ENCODE peak calls at places on chromosomes 6 and 20, in seven cellular contexts. A is stimulated activated CD8-positive, alpha-beta memory T cell treated with anti-CD3 and anti-CD28 coated beads, Interleukin-12 subunit alpha, Interleukin-12 subunit beta, amount 100 ng/mL, for 4 hours; G is GF-D8; V is AG20443; F is ACHN; B is NCI-H1694 treated with DMSO at 0.1 percent for 48 hours; I is right atrium auricular region. M is an unnamed sample.

GRCh38 chr20:32622585-32623468 is 37.7 kb upstream of the NOL4L start:
- DNase-seq in A (no peak), G (no peak), V (no peak), F (no peak), B (no peak), I (no peak), M (no peak)

GRCh38 chr6:157861814-157862213 is 38.8 kb downstream of the SNX9 start:
- DNase-seq in A (no peak), G (no peak), V (peak; percentile 29), F (peak; percentile 33), B (no peak), I (no peak), M (no peak)

GRCh38 chr6:39266375-39266774 is 37.1 kb upstream of the KCNK5 start:
- DNase-seq in A (no peak), G (no peak), V (no peak), F (no peak), B (no peak), I (no peak), M (no peak)

GRCh38 chr6:107730106-107730505 is 94.0 kb downstream of the SCML4 start:
- DNase-seq in A (no peak), G (no peak), V (no peak), F (no peak), B (no peak), I (no peak), M (no peak)

GRCh38 chr6:84524636-84525035 is 239.8 kb downstream of the TBX18 start:
- DNase-seq in A (no peak), G (no peak), V (no peak), F (no peak), B (no peak), I (no peak), M (no peak)

GRCh38 chr6:73817238-73817637 is 121.2 kb downstream of the CD109 start:
- DNase-seq in A (no peak), G (no peak), V (no peak), F (no peak), B (peak; percentile 27), I (no peak), M (no peak)

GRCh38 chr20:24207803-24208300 is 219.3 kb upstream of the GGTLC1 start:
- DNase-seq in A (no peak), G (no peak), V (no peak), F (no peak), B (no peak), I (no peak), M (no peak)

GRCh38 chr6:11042750-11043551 is 1.2 kb downstream of the ELOVL2 start:
- DNase-seq in A (no peak), G (no peak), V (no peak), F (peak; percentile 66), B (peak; percentile 64), I (no peak), M (peak; percentile 23)

GRCh38 chr20:1185781-1186334 is 1.1 kb upstream of the TMEM74B start:
- DNase-seq in A (no peak), G (peak; percentile 1), V (peak; percentile 78), F (peak; percentile 61), B (no peak), I (no peak), M (peak; percentile 22)

GRCh38 chr20:59207742-59208357 is 44.2 kb downstream of the ZNF831 start:
- DNase-seq in A (peak; percentile 53), G (no peak), V (no peak), F (peak; percentile 44), B (peak; percentile 32), I (peak; percentile 28), M (no peak)

GRCh38 chr6:31815025-31815838 is at the start of the genes HSPA1A and HSPA1L:
- DNase-seq in A (peak; percentile 57), G (peak; percentile 91), V (peak; percentile 92), F (peak; percentile 95), B (peak; percentile 68), I (peak; percentile 98), M (peak; percentile 98)

GRCh38 chr6:159758031-159759001 is 3.5 kb upstream of the ACAT2 start:
- DNase-seq in A (no peak), G (no peak), V (peak; percentile 22), F (peak; percentile 63), B (no peak), I (no peak), M (peak; percentile 78)

GRCh38 chr20:49344975-49345374 is 67.1 kb upstream of the ZNFX1 start:
- DNase-seq in A (no peak), G (no peak), V (peak; percentile 95), F (peak; percentile 90), B (peak; percentile 74), I (peak; percentile 78), M (peak; percentile 96)

GRCh38 chr6:148559848-148560433 is 186.9 kb upstream of the UST start:
- DNase-seq in A (peak; percentile 48), G (no peak), V (peak; percentile 89), F (peak; percentile 57), B (peak; percentile 1), I (peak; percentile 77), M (peak; percentile 76)

GRCh38 chr6:24547243-24547642 is 52.5 kb downstream of the ALDH5A1 start:
- DNase-seq in A (peak; percentile 12), G (no peak), V (no peak), F (no peak), B (peak; percentile 3), I (no peak), M (no peak)

GRCh38 chr6:33017024-33017423 is 7.6 kb upstream of the HLA-DOA start:
- DNase-seq in A (no peak), G (no peak), V (no peak), F (no peak), B (no peak), I (no peak), M (no peak)

GRCh38 chr20:7637184-7637583 is 303.1 kb downstream of the HAO1 start:
- DNase-seq in A (no peak), G (no peak), V (no peak), F (no peak), B (no peak), I (no peak), M (no peak)

GRCh38 chr6:27795697-27796494 is 116.3 kb downstream of the OR2B2 start:
- DNase-seq in A (no peak), G (peak; percentile 65), V (peak; percentile 74), F (peak; percentile 90), B (peak; percentile 87), I (no peak), M (peak; percentile 84)

GRCh38 chr6:19024737-19025136 is 637.6 kb downstream of the RNF144B start:
- DNase-seq in A (no peak), G (no peak), V (peak; percentile 32), F (peak; percentile 26), B (peak; percentile 45), I (no peak), M (peak; percentile 52)

GRCh38 chr6:123803456-123803861 is 206 bp upstream of the NKAIN2 start:
- DNase-seq in A (no peak), G (no peak), V (no peak), F (no peak), B (no peak), I (no peak), M (no peak)

GRCh38 chr6:124747336-124747735 is 214.9 kb upstream of the RNF217 start:
- DNase-seq in A (no peak), G (no peak), V (no peak), F (no peak), B (no peak), I (no peak), M (no peak)

GRCh38 chr6:89986650-89987074 is 92.4 kb downstream of the GJA10 start:
- DNase-seq in A (no peak), G (no peak), V (peak; percentile 27), F (no peak), B (peak; percentile 70), I (no peak), M (peak; percentile 80)

GRCh38 chr6:40308533-40309306 is 278.4 kb downstream of the LRFN2 start:
- DNase-seq in A (no peak), G (no peak), V (peak; percentile 71), F (peak; percentile 42), B (peak; percentile 53), I (no peak), M (peak; percentile 5)

GRCh38 chr20:48606841-48607543 is 220.8 kb downstream of the PREX1 start:
- DNase-seq in A (no peak), G (no peak), V (no peak), F (no peak), B (no peak), I (no peak), M (no peak)

GRCh38 chr20:58634121-58634817 is 16.8 kb upstream of the STX16 start:
- DNase-seq in A (no peak), G (no peak), V (no peak), F (no peak), B (no peak), I (no peak), M (no peak)

GRCh38 chr20:48656120-48656519 is 171.7 kb downstream of the PREX1 start:
- DNase-seq in A (no peak), G (no peak), V (no peak), F (no peak), B (no peak), I (no peak), M (no peak)

GRCh38 chr6:103797738-103798137 is 1062.0 kb downstream of the HACE1 start:
- DNase-seq in A (no peak), G (no peak), V (no peak), F (peak; percentile 13), B (peak; percentile 67), I (no peak), M (peak; percentile 6)

GRCh38 chr6:109595998-109596397 is 95.0 kb downstream of the AK9 start:
- DNase-seq in A (no peak), G (no peak), V (peak; percentile 49), F (peak; percentile 34), B (no peak), I (no peak), M (no peak)

GRCh38 chr20:47870475-47870874 is 85.2 kb upstream of the SULF2 start:
- DNase-seq in A (no peak), G (no peak), V (no peak), F (no peak), B (no peak), I (no peak), M (no peak)

GRCh38 chr20:7856756-7857155 is 83.5 kb downstream of the HAO1 start:
- DNase-seq in A (no peak), G (peak; percentile 6), V (peak; percentile 17), F (no peak), B (no peak), I (no peak), M (peak; percentile 44)

GRCh38 chr20:17536944-17537444 is 5.8 kb upstream of the BFSP1 start:
- DNase-seq in A (peak; percentile 21), G (peak; percentile 15), V (peak; percentile 86), F (peak; percentile 74), B (peak; percentile 81), I (peak; percentile 84), M (peak; percentile 81)

GRCh38 chr6:140572129-140572528 is 1197.7 kb upstream of the CITED2 start:
- DNase-seq in A (no peak), G (no peak), V (peak; percentile 63), F (no peak), B (no peak), I (no peak), M (peak; percentile 13)

GRCh38 chr20:47007826-47008655 is 113.4 kb downstream of the EYA2 start:
- DNase-seq in A (no peak), G (no peak), V (no peak), F (no peak), B (no peak), I (no peak), M (no peak)

GRCh38 chr6:149196091-149196490 is 121.4 kb upstream of the TAB2 start:
- DNase-seq in A (no peak), G (no peak), V (no peak), F (no peak), B (no peak), I (no peak), M (no peak)

GRCh38 chr6:39003488-39003887 is 45.1 kb upstream of the GLP1R start:
- DNase-seq in A (no peak), G (no peak), V (no peak), F (no peak), B (no peak), I (no peak), M (no peak)

GRCh38 chr6:168441434-168442391 is 729 bp downstream of the SMOC2 start:
- DNase-seq in A (no peak), G (no peak), V (no peak), F (no peak), B (no peak), I (no peak), M (no peak)

GRCh38 chr20:38609828-38610227 is 8.2 kb downstream of the ARHGAP40 start:
- DNase-seq in A (no peak), G (no peak), V (no peak), F (no peak), B (no peak), I (no peak), M (no peak)

GRCh38 chr20:10855031-10855430 is 181.2 kb upstream of the JAG1 start:
- DNase-seq in A (no peak), G (no peak), V (no peak), F (no peak), B (no peak), I (no peak), M (no peak)

M was measured in kidney glomerular epithelial cell.